ENCODE peak calls at places on chromosome 6, in seven cellular contexts. G, K, H, B, F, T and M are unnamed samples. For H3K9me2 and H3K27me3, the result is how much of the 10 kb centered on the place peaks cover.

GRCh38 chr6:43627008-43627825 is 1.8 kb downstream of the GTPBP2 start:
- DNase-seq in G (peak), K (peak), H (no peak), B (peak), F (peak), T (peak), M (peak)

GRCh38 chr6:134750669-134751068 is 199.2 kb downstream of the ALDH8A1 start:
- DNase-seq in G (peak), K (no peak), H (no peak), B (no peak), F (no peak), T (no peak), M (no peak)

GRCh38 chr6:154613137-154613676 is 102.7 kb upstream of the CNKSR3 start:
- DNase-seq in G (peak), K (no peak), H (no peak), B (no peak), F (no peak), T (peak), M (peak)

GRCh38 chr6:105874835-105875626 is 211.1 kb upstream of the PRDM1 start:
- DNase-seq in G (no peak), K (no peak), H (no peak), B (no peak), F (no peak), T (no peak), M (no peak)

GRCh38 chr6:35299674-35300073 is 2.1 kb downstream of the DEF6 start:
- DNase-seq in G (no peak), K (no peak), H (no peak), B (no peak), F (no peak), T (no peak), M (no peak)

GRCh38 chr6:122580731-122581130 is 29.5 kb upstream of the PKIB start:
- DNase-seq in G (peak), K (peak), H (peak), B (no peak), F (no peak), T (no peak), M (peak)

GRCh38 chr6:131917318-131917717 is 33.9 kb downstream of the CCN2 start:
- DNase-seq in G (peak), K (no peak), H (no peak), B (no peak), F (peak), T (no peak), M (no peak)

GRCh38 chr6:30075094-30075986 is at the start of gene RNF39:
- DNase-seq in G (peak), K (no peak), H (peak), B (peak), F (no peak), T (peak), M (peak)

GRCh38 chr6:145813285-145814034 is 1.1 kb downstream of the FBXO30 start:
- DNase-seq in G (peak), K (no peak), H (peak), B (peak), F (no peak), T (peak), M (peak)

GRCh38 chr6:4460595-4461475 is 315.4 kb upstream of the CDYL start:
- DNase-seq in G (peak), K (no peak), H (no peak), B (no peak), F (no peak), T (peak), M (no peak)

GRCh38 chr6:139438775-139439174 is 64.3 kb upstream of the CITED2 start:
- DNase-seq in G (no peak), K (no peak), H (no peak), B (no peak), F (no peak), T (no peak), M (no peak)

GRCh38 chr6:57198926-57199636 is 23.0 kb downstream of the RAB23 start:
- DNase-seq in G (no peak), K (no peak), H (peak), B (no peak), F (no peak), T (no peak), M (no peak)

GRCh38 chr6:131226465-131226864 is 91.2 kb downstream of the AKAP7 start:
- DNase-seq in G (no peak), K (no peak), H (no peak), B (no peak), F (no peak), T (no peak), M (no peak)

GRCh38 chr6:55182016-55182650 is 7.8 kb downstream of the HCRTR2 start:
- DNase-seq in G (no peak), K (no peak), H (no peak), B (no peak), F (no peak), T (no peak), M (no peak)

GRCh38 chr6:21791596-21791995 is 198.0 kb downstream of the SOX4 start:
- DNase-seq in G (no peak), K (no peak), H (no peak), B (no peak), F (no peak), T (no peak), M (no peak)

GRCh38 chr6:163387317-163387716 is 27.2 kb upstream of the QKI start:
- DNase-seq in G (no peak), K (no peak), H (no peak), B (no peak), F (no peak), T (no peak), M (no peak)

GRCh38 chr6:167472876-167473275 is 148.0 kb downstream of the TTLL2 start:
- DNase-seq in G (no peak), K (no peak), H (no peak), B (no peak), F (no peak), T (no peak), M (no peak)

GRCh38 chr6:106997392-106998257 is 23.1 kb upstream of the CD24 start:
- DNase-seq in G (peak), K (peak), H (peak), B (peak), F (peak), T (peak), M (peak)

GRCh38 chr6:82365011-82365751 is 1.6 kb downstream of the TPBG start:
- DNase-seq in G (peak), K (peak), H (peak), B (peak), F (no peak), T (peak), M (peak)

GRCh38 chr6:35046862-35047261 is 94.3 kb downstream of the TCP11 start:
- DNase-seq in G (peak), K (no peak), H (no peak), B (no peak), F (no peak), T (no peak), M (no peak)

GRCh38 chr6:118333772-118334171 is 214.3 kb upstream of the PLN start:
- DNase-seq in G (no peak), K (no peak), H (no peak), B (no peak), F (no peak), T (no peak), M (no peak)

GRCh38 chr6:116253188-116253504 is 729 bp downstream of the TSPYL4 start:
- DNase-seq in G (no peak), K (no peak), H (no peak), B (no peak), F (no peak), T (no peak), M (no peak)

GRCh38 chr6:104714796-104715195 is 144.9 kb downstream of the HACE1 start:
- DNase-seq in G (no peak), K (no peak), H (no peak), B (no peak), F (no peak), T (no peak), M (no peak)

GRCh38 chr6:34771727-34772126 is 14.4 kb downstream of the SNRPC start:
- DNase-seq in G (peak), K (no peak), H (no peak), B (no peak), F (no peak), T (no peak), M (peak)

GRCh38 chr6:149560736-149561135 is 5.4 kb upstream of the GINM1 start:
- DNase-seq in G (peak), K (peak), H (peak), B (peak), F (no peak), T (peak), M (peak)

GRCh38 chr6:37491161-37491829 is 8.4 kb downstream of the CCDC167 start:
- DNase-seq in G (no peak), K (no peak), H (no peak), B (peak), F (no peak), T (no peak), M (no peak)

GRCh38 chr6:75275067-75275466 is 9.5 kb downstream of the TMEM30A start:
- DNase-seq in G (peak), K (no peak), H (no peak), B (no peak), F (no peak), T (no peak), M (peak)

GRCh38 chr6:72261554-72261953 is 360.3 kb upstream of the KCNQ5 start:
- DNase-seq in G (no peak), K (no peak), H (no peak), B (no peak), F (no peak), T (no peak), M (peak)

GRCh38 chr6:143556529-143556928 is 45.0 kb upstream of the FUCA2 start:
- DNase-seq in G (peak), K (no peak), H (no peak), B (no peak), F (no peak), T (no peak), M (no peak)

DNA sequence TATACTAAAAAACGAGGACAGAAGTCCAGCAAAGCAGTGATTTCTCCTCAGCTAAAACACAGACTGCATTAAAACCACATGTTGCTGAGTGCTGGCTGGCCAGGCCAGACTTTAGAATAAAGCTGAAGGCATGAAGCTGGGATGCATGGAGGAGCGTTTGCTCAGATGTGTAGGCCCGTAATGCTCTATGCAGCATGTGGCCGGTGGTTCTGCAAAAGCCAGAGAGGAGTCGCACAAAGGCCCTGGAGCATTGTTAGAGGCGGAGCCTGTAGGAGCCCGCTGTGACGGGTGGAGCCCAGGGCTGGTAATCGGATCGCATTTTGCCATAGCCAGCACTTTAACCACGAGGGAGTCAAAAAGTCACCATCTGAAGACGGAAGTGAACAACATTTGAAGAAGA is 83.7 kb downstream of the SMOC2 start:
- DNase-seq in G (no peak), K (peak), H (peak), B (no peak), F (no peak), T (no peak), M (no peak)
- H3K9me2 ChIP-seq in G (under half), K (under half), H (under half), B (under half), F (under half), T (under half), M (under half)

GRCh38 chr6:41781302-41781711 is 725 bp downstream of the PRICKLE4 start:
- DNase-seq in G (no peak), K (no peak), H (no peak), B (no peak), F (no peak), T (no peak), M (peak)
- H3K27me3 ChIP-seq in G (under half), K (under half), H (half or more), B (under half), F (under half), T (under half), M (under half)

GRCh38 chr6:170269873-170270541 is 20.9 kb downstream of the DLL1 start:
- DNase-seq in G (peak), K (no peak), H (no peak), B (no peak), F (no peak), T (no peak), M (no peak)
- TF ChIP-seq EZH2phosphoT487 in G (no peak), K (no peak), H (no peak), B (no peak), F (no peak), T (no peak), M (no peak)

GRCh38 chr6:101462576-101462975 is 69.1 kb downstream of the GRIK2 start:
- DNase-seq in G (peak), K (no peak), H (no peak), B (peak), F (no peak), T (no peak), M (peak)

GRCh38 chr6:101454106-101454676 is 60.7 kb downstream of the GRIK2 start:
- DNase-seq in G (no peak), K (no peak), H (no peak), B (no peak), F (no peak), T (no peak), M (no peak)

DNA sequence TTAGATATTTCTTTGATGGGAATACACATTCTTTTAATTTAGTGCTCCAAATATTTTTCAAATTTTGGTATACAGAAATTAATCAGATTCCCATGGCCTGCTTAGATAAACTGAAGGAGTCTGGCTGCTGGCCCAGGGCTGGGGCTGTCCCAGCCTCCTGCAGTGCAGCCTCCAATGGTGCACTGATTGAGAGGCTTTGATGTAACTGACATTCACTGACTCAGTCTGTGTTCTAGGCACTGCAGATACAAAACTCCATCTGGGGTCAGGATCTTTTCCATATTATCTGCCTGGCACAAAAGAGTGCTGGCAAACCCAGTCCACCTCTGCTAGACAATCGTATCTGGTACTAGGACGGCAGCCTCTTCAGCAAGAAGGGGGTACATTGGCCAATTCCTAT is 64.8 kb downstream of the GRIK2 start:
- DNase-seq in G (no peak), K (peak), H (no peak), B (no peak), F (no peak), T (no peak), M (no peak)
- H3K9me2 ChIP-seq in G (under half), K (under half), H (under half), B (under half), F (under half), T (under half), M (under half)

DNA sequence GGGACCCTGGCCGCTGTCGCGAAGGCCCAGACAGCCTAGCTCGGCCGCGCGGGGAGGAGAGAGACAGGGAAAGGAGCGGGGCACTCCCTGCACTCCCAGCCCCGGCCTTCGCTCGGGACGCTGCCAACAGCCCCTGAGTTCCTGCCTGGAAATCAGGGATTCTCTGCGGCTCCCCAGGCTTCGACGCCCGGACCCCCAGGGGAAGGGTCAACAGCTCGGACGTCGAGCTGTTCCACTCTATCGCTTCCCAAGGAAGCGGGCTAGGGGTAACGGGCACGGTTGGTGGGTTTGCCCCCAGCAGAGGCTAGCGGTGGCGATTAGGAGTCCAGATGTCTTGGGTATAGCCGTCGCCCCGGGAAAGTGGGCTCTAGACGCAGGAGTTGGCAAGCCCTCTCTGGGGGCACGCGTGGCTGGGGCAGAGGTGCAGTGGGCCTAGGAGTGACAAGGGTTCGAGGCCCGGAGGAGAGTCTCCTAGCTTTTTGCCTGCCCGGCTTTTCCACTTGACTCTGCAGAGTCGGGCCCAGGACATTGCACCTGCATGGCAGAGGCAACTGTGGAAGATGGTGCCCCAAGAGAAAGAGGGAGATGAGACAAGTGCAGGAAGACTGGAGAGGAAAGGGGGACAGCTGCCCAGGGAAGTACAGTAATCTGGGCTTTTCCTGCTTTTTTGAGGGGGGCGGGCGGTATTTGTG is 8.3 kb downstream of the POU3F2 start:
- DNase-seq in G (no peak), K (no peak), H (peak), B (no peak), F (no peak), T (no peak), M (no peak)
- H3K27me3 ChIP-seq in G (half or more), K (under half), H (half or more), B (under half), F (under half), T (half or more), M (half or more)

GRCh38 chr6:99821164-99821563 is 172.9 kb downstream of the MCHR2 start:
- DNase-seq in G (no peak), K (no peak), H (no peak), B (no peak), F (no peak), T (no peak), M (peak)
- TF ChIP-seq EZH2phosphoT487 in G (no peak), K (no peak), H (no peak), B (no peak), F (no peak), T (no peak), M (no peak)